ENCODE peak calls at places on chromosomes 12 and 14, in four cellular contexts. N is H1, I is HepG2, Q is GM12878. U is an unnamed sample.
A peak's percentile ranks its signal among the peaks of the same experiment; 100 is the strongest.

GRCh38 chr14:74414793-74415437 is 11.1 kb downstream of the SYNDIG1L start:
- DNase-seq in N (no peak), I (no peak), Q (no peak), U (no peak)

GRCh38 chr12:46373303-46374182 is 970 bp upstream of the SLC38A2 start:
- DNase-seq in N (no peak), I (peak; percentile 72), Q (no peak), U (peak; percentile 19)

GRCh38 chr14:74429991-74430390 is 4.0 kb upstream of the SYNDIG1L start:
- DNase-seq in N (no peak), I (no peak), Q (no peak), U (no peak)

GRCh38 chr12:26798013-26798412 is 35.0 kb downstream of the ITPR2 start:
- DNase-seq in N (no peak), I (no peak), Q (peak; percentile 53), U (no peak)

GRCh38 chr14:24072436-24072835 is 1.1 kb downstream of the CPNE6 start:
- DNase-seq in N (no peak), I (no peak), Q (no peak), U (no peak)

GRCh38 chr12:75177997-75178396 is 31.6 kb downstream of the KCNC2 start:
- DNase-seq in N (no peak), I (peak; percentile 7), Q (no peak), U (no peak)

GRCh38 chr12:1936406-1937320 is 18.2 kb upstream of the CACNA2D4 start:
- DNase-seq in N (no peak), I (no peak), Q (no peak), U (no peak)

GRCh38 chr14:67166450-67166853 is 22.8 kb upstream of the GARIN2 start:
- DNase-seq in N (no peak), I (no peak), Q (no peak), U (peak; percentile 44)

GRCh38 chr12:75270157-75270556 is 60.0 kb downstream of the CAPS2 start:
- DNase-seq in N (no peak), I (no peak), Q (no peak), U (no peak)

GRCh38 chr12:125936502-125936901 is 871.3 kb downstream of the AACS start:
- DNase-seq in N (no peak), I (no peak), Q (no peak), U (no peak)

GRCh38 chr12:17489452-17489851 is 600.5 kb downstream of the RERGL start:
- DNase-seq in N (no peak), I (no peak), Q (no peak), U (no peak)

GRCh38 chr14:100261621-100262020 is 22.7 kb downstream of the YY1 start:
- DNase-seq in N (no peak), I (no peak), Q (no peak), U (no peak)

GRCh38 chr12:4228122-4228580 is 45.4 kb upstream of the CCND2 start:
- DNase-seq in N (peak; percentile 29), I (no peak), Q (no peak), U (no peak)

GRCh38 chr12:27142102-27142721 is 59.8 kb upstream of the C12orf71 start:
- DNase-seq in N (peak; percentile 39), I (peak; percentile 53), Q (no peak), U (peak; percentile 78)

GRCh38 chr12:84814664-84815245 is 97.8 kb downstream of the SLC6A15 start:
- DNase-seq in N (no peak), I (no peak), Q (no peak), U (no peak)

GRCh38 chr14:35051796-35052195 is 5.7 kb downstream of the FAM177A1 start:
- DNase-seq in N (no peak), I (peak; percentile 89), Q (no peak), U (no peak)

GRCh38 chr12:45966486-45966885 is 23.9 kb downstream of the SCAF11 start:
- DNase-seq in N (no peak), I (peak; percentile 11), Q (no peak), U (no peak)

GRCh38 chr14:90721619-90722305 is 94.5 kb downstream of the TTC7B start:
- DNase-seq in N (no peak), I (no peak), Q (no peak), U (no peak)

GRCh38 chr12:131413006-131413405 is 297.9 kb upstream of the SFSWAP start:
- DNase-seq in N (no peak), I (no peak), Q (no peak), U (no peak)

GRCh38 chr12:57864811-57865751 is 18.6 kb upstream of the CTDSP2 start:
- DNase-seq in N (no peak), I (no peak), Q (no peak), U (peak; percentile 75)

GRCh38 chr12:39923364-39923763 is 182.5 kb downstream of the SLC2A13 start:
- DNase-seq in N (no peak), I (no peak), Q (no peak), U (no peak)

GRCh38 chr12:39919790-39920189 is 186.1 kb downstream of the SLC2A13 start:
- DNase-seq in N (no peak), I (no peak), Q (no peak), U (no peak)

GRCh38 chr12:39920222-39920621 is 185.7 kb downstream of the SLC2A13 start:
- DNase-seq in N (no peak), I (no peak), Q (no peak), U (no peak)

GRCh38 chr12:39915249-39915648 is 190.6 kb downstream of the SLC2A13 start:
- DNase-seq in N (no peak), I (no peak), Q (no peak), U (no peak)

GRCh38 chr12:39920647-39921046 is 185.2 kb downstream of the SLC2A13 start:
- DNase-seq in N (no peak), I (no peak), Q (no peak), U (no peak)
- TF ChIP-seq CBX5 in N (no peak), I (no peak), Q (no peak), U (no peak)

GRCh38 chr14:60736494-60736893 is 1.9 kb downstream of the MNAT1 start:
- DNase-seq in N (no peak), I (peak; percentile 71), Q (no peak), U (no peak)
- TF ChIP-seq HDAC6 in N (no peak), I (no peak), Q (no peak), U (no peak)

GRCh38 chr12:52119398-52120254 is 40.1 kb downstream of the SMIM41 start:
- DNase-seq in N (peak; percentile 65), I (peak; percentile 70), Q (no peak), U (peak; percentile 82)
- TF ChIP-seq CBX5 in N (no peak), I (no peak), Q (no peak), U (no peak)

DNA sequence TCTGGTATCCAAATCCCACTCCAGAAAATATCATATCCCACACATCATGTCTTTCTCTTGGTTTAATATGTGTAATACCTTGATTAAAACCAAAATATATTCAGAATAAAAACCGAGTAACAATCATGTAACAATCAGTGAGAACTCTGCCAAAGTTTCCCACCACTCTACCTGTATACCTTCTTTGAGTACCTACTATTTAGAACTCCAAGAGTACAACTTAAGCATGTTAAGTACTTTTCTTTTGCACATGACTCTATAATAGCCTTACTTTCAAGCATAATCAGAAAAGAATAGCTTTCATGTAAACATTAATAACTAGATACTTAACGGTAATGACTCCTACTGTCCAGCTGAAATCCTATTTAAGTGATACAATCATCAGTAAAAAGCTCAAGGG is 223.2 kb downstream of the MED13L start:
- DNase-seq in N (no peak), I (no peak), Q (no peak), U (no peak)
- TF ChIP-seq HDAC6 in N (no peak), I (no peak), Q (no peak), U (no peak)

GRCh38 chr12:9050521-9051155 is 61.3 kb downstream of the KLRG1 start:
- DNase-seq in N (no peak), I (no peak), Q (no peak), U (no peak)

GRCh38 chr12:9048930-9049329 is 59.6 kb downstream of the KLRG1 start:
- DNase-seq in N (no peak), I (no peak), Q (no peak), U (no peak)

GRCh38 chr12:9047105-9047504 is 57.8 kb downstream of the KLRG1 start:
- DNase-seq in N (no peak), I (no peak), Q (no peak), U (no peak)

GRCh38 chr12:9051156-9051545 is 61.8 kb downstream of the KLRG1 start:
- DNase-seq in N (no peak), I (no peak), Q (no peak), U (no peak)

GRCh38 chr12:9049520-9050133 is 60.3 kb downstream of the KLRG1 start:
- DNase-seq in N (no peak), I (peak; percentile 46), Q (no peak), U (peak; percentile 58)
- TF ChIP-seq CBX5 in N (no peak), I (no peak), Q (no peak), U (no peak)

GRCh38 chr12:118336123-118336522 is 36.6 kb downstream of the TAOK3 start:
- DNase-seq in N (no peak), I (no peak), Q (no peak), U (no peak)
- TF ChIP-seq HDAC6 in N (no peak), I (no peak), Q (no peak), U (no peak)

GRCh38 chr14:29528889-29529288 is 398.8 kb downstream of the PRKD1 start:
- DNase-seq in N (no peak), I (no peak), Q (no peak), U (no peak)
- TF ChIP-seq CBX5 in N (no peak), I (no peak), Q (no peak), U (no peak)

GRCh38 chr12:89059721-89060120 is 292.6 kb downstream of the DUSP6 start:
- DNase-seq in N (no peak), I (no peak), Q (no peak), U (no peak)

GRCh38 chr12:89058393-89058792 is 293.9 kb downstream of the DUSP6 start:
- DNase-seq in N (no peak), I (peak; percentile 6), Q (no peak), U (no peak)

GRCh38 chr12:89059061-89059460 is 293.2 kb downstream of the DUSP6 start:
- DNase-seq in N (no peak), I (no peak), Q (no peak), U (no peak)

GRCh38 chr12:89062996-89063395 is 289.3 kb downstream of the DUSP6 start:
- DNase-seq in N (no peak), I (no peak), Q (no peak), U (no peak)

DNA sequence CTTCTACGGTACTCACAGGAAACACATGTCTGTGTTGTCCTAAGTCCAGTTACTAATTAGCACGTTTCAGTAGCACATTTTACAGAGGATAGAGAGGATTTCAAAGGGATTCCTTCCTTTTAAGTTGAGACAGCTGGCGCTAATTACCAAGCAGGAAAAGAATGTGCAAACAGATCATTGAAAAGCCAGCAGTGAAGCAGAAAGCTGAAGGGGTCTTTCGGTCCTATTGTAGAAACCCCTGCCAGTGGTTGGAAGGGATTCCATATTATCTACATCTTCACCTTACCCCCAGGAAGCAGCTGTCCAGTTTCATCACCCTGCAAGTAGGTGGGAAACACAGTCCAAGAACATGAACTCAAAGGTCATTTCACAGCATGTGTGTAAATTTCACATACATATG is 292.2 kb downstream of the DUSP6 start:
- DNase-seq in N (no peak), I (no peak), Q (no peak), U (no peak)
- TF ChIP-seq HDAC6 in N (no peak), I (no peak), Q (no peak), U (no peak)

GRCh38 chr12:77835982-77836381 is 5.3 kb downstream of the NAV3 start:
- DNase-seq in N (no peak), I (no peak), Q (no peak), U (no peak)

GRCh38 chr12:77833329-77833728 is 2.6 kb downstream of the NAV3 start:
- DNase-seq in N (no peak), I (no peak), Q (no peak), U (no peak)

GRCh38 chr12:77830952-77831351 is 258 bp downstream of the NAV3 start:
- DNase-seq in N (no peak), I (no peak), Q (no peak), U (no peak)

GRCh38 chr12:77834618-77835017 is 3.9 kb downstream of the NAV3 start:
- DNase-seq in N (no peak), I (no peak), Q (no peak), U (no peak)

GRCh38 chr12:77830502-77830901 is at the start of gene NAV3:
- DNase-seq in N (no peak), I (no peak), Q (no peak), U (no peak)
- TF ChIP-seq CBX5 in N (no peak), I (no peak), Q (no peak), U (no peak)